ENCODE peak calls at places on chromosomes 3 and 15, in ten cellular contexts. One of them, this sample, is unnamed.

GRCh38 chr3:46930176-46930944 is 46.2 kb downstream of the CCDC12 start:
- DNase-seq in HFFc6: no peak
- DNase-seq in dorsolateral prefrontal cortex: no peak
- DNase-seq in GM13976: no peak
- DNase-seq in mesothelial cell of epicardium: no peak
- DNase-seq in cardiac muscle cell: no peak
- DNase-seq in Panc1: no peak
- DNase-seq in psoas muscle: no peak
- DNase-seq in fibroblast of mammary gland: no peak
- DNase-seq in SK-N-SH: no peak
- DNase-seq in this sample: no peak

GRCh38 chr3:99747915-99748314 is 69.7 kb upstream of the CMSS1 start:
- DNase-seq in HFFc6: peak
- DNase-seq in dorsolateral prefrontal cortex: no peak
- DNase-seq in GM13976: no peak
- DNase-seq in mesothelial cell of epicardium: no peak
- DNase-seq in cardiac muscle cell: no peak
- DNase-seq in Panc1: no peak
- DNase-seq in psoas muscle: no peak
- DNase-seq in fibroblast of mammary gland: peak
- DNase-seq in SK-N-SH: no peak
- DNase-seq in this sample: peak

GRCh38 chr3:65996605-65997004 is 42.1 kb downstream of the MAGI1 start:
- DNase-seq in HFFc6: no peak
- DNase-seq in dorsolateral prefrontal cortex: no peak
- DNase-seq in GM13976: no peak
- DNase-seq in mesothelial cell of epicardium: peak
- DNase-seq in cardiac muscle cell: no peak
- DNase-seq in Panc1: no peak
- DNase-seq in psoas muscle: no peak
- DNase-seq in fibroblast of mammary gland: no peak
- DNase-seq in SK-N-SH: no peak
- DNase-seq in this sample: peak

GRCh38 chr15:76342382-76343201 is 6.0 kb downstream of the ISL2 start:
- DNase-seq in HFFc6: no peak
- DNase-seq in dorsolateral prefrontal cortex: no peak
- DNase-seq in GM13976: peak
- DNase-seq in mesothelial cell of epicardium: peak
- DNase-seq in cardiac muscle cell: peak
- DNase-seq in Panc1: no peak
- DNase-seq in psoas muscle: no peak
- DNase-seq in fibroblast of mammary gland: no peak
- DNase-seq in SK-N-SH: peak
- DNase-seq in this sample: no peak

GRCh38 chr3:39028466-39028865 is 23.3 kb downstream of the SCN11A start:
- DNase-seq in HFFc6: no peak
- DNase-seq in dorsolateral prefrontal cortex: no peak
- DNase-seq in GM13976: no peak
- DNase-seq in mesothelial cell of epicardium: no peak
- DNase-seq in cardiac muscle cell: no peak
- DNase-seq in Panc1: no peak
- DNase-seq in psoas muscle: no peak
- DNase-seq in fibroblast of mammary gland: peak
- DNase-seq in SK-N-SH: no peak
- DNase-seq in this sample: no peak

GRCh38 chr3:43221076-43221475 is 65.3 kb upstream of the SNRK start:
- DNase-seq in HFFc6: no peak
- DNase-seq in dorsolateral prefrontal cortex: no peak
- DNase-seq in GM13976: no peak
- DNase-seq in mesothelial cell of epicardium: no peak
- DNase-seq in cardiac muscle cell: no peak
- DNase-seq in Panc1: no peak
- DNase-seq in psoas muscle: no peak
- DNase-seq in fibroblast of mammary gland: no peak
- DNase-seq in SK-N-SH: no peak
- DNase-seq in this sample: no peak

GRCh38 chr3:149007567-149008257 is 16.4 kb downstream of the GYG1 start:
- DNase-seq in HFFc6: no peak
- DNase-seq in dorsolateral prefrontal cortex: no peak
- DNase-seq in GM13976: no peak
- DNase-seq in mesothelial cell of epicardium: no peak
- DNase-seq in cardiac muscle cell: no peak
- DNase-seq in Panc1: no peak
- DNase-seq in psoas muscle: no peak
- DNase-seq in fibroblast of mammary gland: no peak
- DNase-seq in SK-N-SH: no peak
- DNase-seq in this sample: no peak

GRCh38 chr3:179266701-179267211 is 15.8 kb upstream of the KCNMB3 start:
- DNase-seq in HFFc6: no peak
- DNase-seq in dorsolateral prefrontal cortex: no peak
- DNase-seq in GM13976: no peak
- DNase-seq in mesothelial cell of epicardium: no peak
- DNase-seq in cardiac muscle cell: no peak
- DNase-seq in Panc1: no peak
- DNase-seq in psoas muscle: no peak
- DNase-seq in fibroblast of mammary gland: no peak
- DNase-seq in SK-N-SH: no peak
- DNase-seq in this sample: no peak

GRCh38 chr3:126180477-126181397 is at the start of gene ALDH1L1:
- DNase-seq in HFFc6: no peak
- DNase-seq in dorsolateral prefrontal cortex: no peak
- DNase-seq in GM13976: no peak
- DNase-seq in mesothelial cell of epicardium: peak
- DNase-seq in cardiac muscle cell: peak
- DNase-seq in Panc1: no peak
- DNase-seq in psoas muscle: peak
- DNase-seq in fibroblast of mammary gland: peak
- DNase-seq in SK-N-SH: peak
- DNase-seq in this sample: peak

GRCh38 chr3:48013288-48013980 is 2.8 kb downstream of the MAP4 start:
- DNase-seq in HFFc6: peak
- DNase-seq in dorsolateral prefrontal cortex: no peak
- DNase-seq in GM13976: no peak
- DNase-seq in mesothelial cell of epicardium: no peak
- DNase-seq in cardiac muscle cell: peak
- DNase-seq in Panc1: no peak
- DNase-seq in psoas muscle: no peak
- DNase-seq in fibroblast of mammary gland: peak
- DNase-seq in SK-N-SH: no peak
- DNase-seq in this sample: peak

GRCh38 chr3:38371541-38372213 is 25.1 kb downstream of the XYLB start:
- DNase-seq in HFFc6: no peak
- DNase-seq in dorsolateral prefrontal cortex: no peak
- DNase-seq in GM13976: no peak
- DNase-seq in mesothelial cell of epicardium: no peak
- DNase-seq in cardiac muscle cell: no peak
- DNase-seq in Panc1: no peak
- DNase-seq in psoas muscle: no peak
- DNase-seq in fibroblast of mammary gland: no peak
- DNase-seq in SK-N-SH: no peak
- DNase-seq in this sample: no peak

GRCh38 chr3:149276621-149277020 is 55.0 kb upstream of the CP start:
- DNase-seq in HFFc6: no peak
- DNase-seq in dorsolateral prefrontal cortex: no peak
- DNase-seq in GM13976: no peak
- DNase-seq in mesothelial cell of epicardium: no peak
- DNase-seq in cardiac muscle cell: no peak
- DNase-seq in Panc1: no peak
- DNase-seq in psoas muscle: no peak
- DNase-seq in fibroblast of mammary gland: no peak
- DNase-seq in SK-N-SH: no peak
- DNase-seq in this sample: no peak

GRCh38 chr3:45167011-45167911 is 21.1 kb upstream of the CDCP1 start:
- DNase-seq in HFFc6: peak
- DNase-seq in dorsolateral prefrontal cortex: peak
- DNase-seq in GM13976: no peak
- DNase-seq in mesothelial cell of epicardium: peak
- DNase-seq in cardiac muscle cell: peak
- DNase-seq in Panc1: peak
- DNase-seq in psoas muscle: peak
- DNase-seq in fibroblast of mammary gland: peak
- DNase-seq in SK-N-SH: peak
- DNase-seq in this sample: peak

DNA sequence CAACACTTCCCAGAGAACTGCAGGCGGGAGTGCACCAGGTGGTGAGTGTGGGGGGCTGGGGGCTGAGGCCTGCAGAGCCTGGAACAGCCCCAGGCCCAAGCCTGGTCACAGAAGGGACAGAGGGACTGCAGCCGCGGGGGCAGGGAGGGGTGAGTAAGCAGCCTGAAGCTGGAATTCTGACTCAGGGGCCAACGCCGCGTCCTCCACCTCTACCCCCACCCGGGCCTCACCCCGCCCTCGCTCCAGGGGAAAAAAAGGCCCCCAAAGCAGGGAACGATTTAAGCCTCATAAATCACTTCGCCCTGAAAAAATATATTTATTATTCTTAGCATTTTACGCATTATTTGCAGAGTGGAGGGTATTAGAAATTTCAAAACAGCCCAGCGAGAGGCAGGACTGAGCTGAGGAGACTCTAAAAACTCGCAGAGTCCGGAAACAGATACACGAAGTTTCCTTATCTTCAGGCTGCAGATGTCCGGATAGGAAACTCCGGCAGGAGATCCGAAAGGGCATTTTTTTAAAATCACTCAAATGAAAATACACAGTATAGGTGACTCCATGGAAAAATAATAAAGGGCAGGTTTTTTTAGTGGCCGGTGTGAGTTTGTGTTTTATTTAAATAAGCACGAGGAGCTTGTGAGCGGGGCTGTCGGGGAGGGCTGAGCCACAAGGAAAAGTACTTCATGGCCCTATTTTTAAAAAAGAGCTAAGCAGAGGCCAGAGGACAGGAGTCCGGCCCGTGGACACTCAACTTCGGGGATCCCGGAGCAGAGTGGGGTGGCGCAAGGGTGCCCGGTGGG is 9.9 kb downstream of the GATA2 start:
- DNase-seq in HFFc6: peak
- DNase-seq in dorsolateral prefrontal cortex: no peak
- DNase-seq in GM13976: no peak
- DNase-seq in mesothelial cell of epicardium: no peak
- DNase-seq in cardiac muscle cell: no peak
- DNase-seq in Panc1: no peak
- DNase-seq in psoas muscle: peak
- DNase-seq in fibroblast of mammary gland: peak
- DNase-seq in SK-N-SH: peak
- DNase-seq in this sample: no peak
- TF ChIP-seq CTCF in HFFc6: peak
- TF ChIP-seq CTCF in dorsolateral prefrontal cortex: no peak
- TF ChIP-seq CTCF in GM13976: no peak
- TF ChIP-seq CTCF in mesothelial cell of epicardium: no peak
- TF ChIP-seq CTCF in cardiac muscle cell: peak
- TF ChIP-seq CTCF in Panc1: no peak
- TF ChIP-seq CTCF in psoas muscle: peak
- TF ChIP-seq CTCF in fibroblast of mammary gland: no peak
- TF ChIP-seq CTCF in SK-N-SH: peak
- TF ChIP-seq CTCF in this sample: no peak

GRCh38 chr3:81477740-81478139 is 283.7 kb downstream of the GBE1 start:
- DNase-seq in HFFc6: no peak
- DNase-seq in dorsolateral prefrontal cortex: no peak
- DNase-seq in GM13976: no peak
- DNase-seq in mesothelial cell of epicardium: no peak
- DNase-seq in cardiac muscle cell: no peak
- DNase-seq in Panc1: no peak
- DNase-seq in psoas muscle: no peak
- DNase-seq in fibroblast of mammary gland: no peak
- DNase-seq in SK-N-SH: no peak
- DNase-seq in this sample: no peak

GRCh38 chr3:81472600-81473362 is 288.7 kb downstream of the GBE1 start:
- DNase-seq in HFFc6: no peak
- DNase-seq in dorsolateral prefrontal cortex: no peak
- DNase-seq in GM13976: no peak
- DNase-seq in mesothelial cell of epicardium: no peak
- DNase-seq in cardiac muscle cell: no peak
- DNase-seq in Panc1: no peak
- DNase-seq in psoas muscle: no peak
- DNase-seq in fibroblast of mammary gland: no peak
- DNase-seq in SK-N-SH: no peak
- DNase-seq in this sample: no peak

GRCh38 chr3:81476652-81477051 is 284.8 kb downstream of the GBE1 start:
- DNase-seq in HFFc6: no peak
- DNase-seq in dorsolateral prefrontal cortex: no peak
- DNase-seq in GM13976: no peak
- DNase-seq in mesothelial cell of epicardium: no peak
- DNase-seq in cardiac muscle cell: no peak
- DNase-seq in Panc1: no peak
- DNase-seq in psoas muscle: no peak
- DNase-seq in fibroblast of mammary gland: no peak
- DNase-seq in SK-N-SH: no peak
- DNase-seq in this sample: no peak
- TF ChIP-seq CTCF in HFFc6: no peak
- TF ChIP-seq CTCF in dorsolateral prefrontal cortex: no peak
- TF ChIP-seq CTCF in GM13976: no peak
- TF ChIP-seq CTCF in mesothelial cell of epicardium: no peak
- TF ChIP-seq CTCF in cardiac muscle cell: no peak
- TF ChIP-seq CTCF in Panc1: no peak
- TF ChIP-seq CTCF in psoas muscle: no peak
- TF ChIP-seq CTCF in fibroblast of mammary gland: no peak
- TF ChIP-seq CTCF in SK-N-SH: no peak
- TF ChIP-seq CTCF in this sample: no peak

DNA sequence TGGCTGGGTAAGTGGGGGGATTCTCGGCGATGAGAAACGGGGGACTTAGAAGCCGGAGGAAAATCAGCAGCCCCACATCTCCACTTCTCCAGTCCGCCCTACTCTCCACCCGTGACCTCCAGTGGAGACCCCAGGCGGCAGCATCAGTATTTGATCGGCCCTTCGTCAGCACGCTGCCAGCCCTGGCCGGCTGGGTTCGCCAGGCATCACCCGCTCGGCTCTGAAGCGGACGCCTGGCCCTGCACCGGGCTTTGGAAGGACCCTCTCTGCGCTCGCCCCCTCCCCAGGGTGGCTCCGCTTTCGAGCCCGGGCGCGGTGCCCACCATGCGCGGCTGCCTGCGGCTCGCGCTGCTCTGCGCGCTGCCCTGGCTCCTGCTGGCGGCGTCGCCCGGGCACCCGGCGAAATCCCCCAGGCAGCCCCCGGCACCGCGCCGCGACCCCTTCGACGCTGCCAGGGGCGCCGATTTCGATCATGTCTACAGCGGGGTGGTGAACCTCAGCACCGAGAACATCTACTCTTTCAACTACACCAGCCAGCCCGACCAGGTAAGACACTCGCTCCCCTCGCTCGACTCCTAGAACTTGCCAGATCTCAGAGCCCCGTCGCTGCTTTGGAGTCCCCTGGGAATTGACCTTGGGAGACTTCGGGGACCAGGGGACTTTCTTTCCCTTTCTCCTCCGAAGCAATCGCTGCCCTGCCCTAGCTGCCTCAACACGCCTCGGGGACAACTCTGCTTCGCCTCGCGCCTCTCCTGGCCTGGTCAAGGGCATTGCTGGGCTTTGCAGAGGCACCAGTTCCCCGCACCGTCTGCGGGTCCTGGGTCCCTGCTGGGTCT is 561 bp downstream of the SIDT1 start:
- DNase-seq in HFFc6: no peak
- DNase-seq in dorsolateral prefrontal cortex: no peak
- DNase-seq in GM13976: peak
- DNase-seq in mesothelial cell of epicardium: peak
- DNase-seq in cardiac muscle cell: peak
- DNase-seq in Panc1: no peak
- DNase-seq in psoas muscle: peak
- DNase-seq in fibroblast of mammary gland: no peak
- DNase-seq in SK-N-SH: peak
- DNase-seq in this sample: no peak
- TF ChIP-seq CTCF in HFFc6: no peak
- TF ChIP-seq CTCF in dorsolateral prefrontal cortex: no peak
- TF ChIP-seq CTCF in GM13976: no peak
- TF ChIP-seq CTCF in mesothelial cell of epicardium: no peak
- TF ChIP-seq CTCF in cardiac muscle cell: peak
- TF ChIP-seq CTCF in Panc1: no peak
- TF ChIP-seq CTCF in psoas muscle: no peak
- TF ChIP-seq CTCF in fibroblast of mammary gland: no peak
- TF ChIP-seq CTCF in SK-N-SH: no peak
- TF ChIP-seq CTCF in this sample: no peak

GRCh38 chr3:97265237-97266005 is 451.0 kb downstream of the EPHA6 start:
- DNase-seq in HFFc6: no peak
- DNase-seq in dorsolateral prefrontal cortex: no peak
- DNase-seq in GM13976: no peak
- DNase-seq in mesothelial cell of epicardium: no peak
- DNase-seq in cardiac muscle cell: no peak
- DNase-seq in Panc1: no peak
- DNase-seq in psoas muscle: no peak
- DNase-seq in fibroblast of mammary gland: no peak
- DNase-seq in SK-N-SH: no peak
- DNase-seq in this sample: no peak
- TF ChIP-seq CTCF in HFFc6: no peak
- TF ChIP-seq CTCF in dorsolateral prefrontal cortex: no peak
- TF ChIP-seq CTCF in GM13976: no peak
- TF ChIP-seq CTCF in mesothelial cell of epicardium: no peak
- TF ChIP-seq CTCF in cardiac muscle cell: no peak
- TF ChIP-seq CTCF in Panc1: no peak
- TF ChIP-seq CTCF in psoas muscle: no peak
- TF ChIP-seq CTCF in fibroblast of mammary gland: no peak
- TF ChIP-seq CTCF in SK-N-SH: no peak
- TF ChIP-seq CTCF in this sample: no peak

This sample was measured in Calu3.